ENCODE peak calls at places on chromosome 17, in ten cellular contexts. P is Caco-2; S is type B pancreatic cell; C is left ventricle myocardium inferior; K is neural crest cell; E is CD4-positive, alpha-beta T cell; X is BJ; Z is kidney epithelial cell; B is HL-60; V is mesothelial cell of epicardium. F is an unnamed sample.

GRCh38 chr17:47239663-47240374 is 13.8 kb upstream of the ITGB3 start:
- DNase-seq in P (no peak), S (no peak), C (peak; percentile 73), K (no peak), E (no peak), X (peak; percentile 85), Z (peak; percentile 100), B (peak; percentile 34), V (no peak), F (no peak)

GRCh38 chr17:4204190-4204589 is 59.6 kb downstream of the ANKFY1 start:
- DNase-seq in P (no peak), S (peak; percentile 20), C (no peak), K (no peak), E (no peak), X (no peak), Z (no peak), B (no peak), V (no peak), F (no peak)

GRCh38 chr17:3818786-3819185 is 17.8 kb upstream of the ITGAE start:
- DNase-seq in P (no peak), S (no peak), C (no peak), K (no peak), E (no peak), X (no peak), Z (no peak), B (no peak), V (no peak), F (no peak)

GRCh38 chr17:30234296-30234695 is 1.2 kb downstream of the SLC6A4 start:
- DNase-seq in P (no peak), S (no peak), C (no peak), K (no peak), E (no peak), X (no peak), Z (no peak), B (no peak), V (no peak), F (no peak)

GRCh38 chr17:34714475-34715410 is 135.4 kb downstream of the TMEM132E start:
- DNase-seq in P (no peak), S (peak; percentile 39), C (no peak), K (no peak), E (no peak), X (no peak), Z (no peak), B (no peak), V (no peak), F (no peak)

GRCh38 chr17:38550661-38551060 is 55.1 kb downstream of the SRCIN1 start:
- DNase-seq in P (no peak), S (no peak), C (peak; percentile 48), K (no peak), E (no peak), X (no peak), Z (no peak), B (no peak), V (no peak), F (no peak)

GRCh38 chr17:1077536-1078061 is 80.7 kb downstream of the TIMM22 start:
- DNase-seq in P (no peak), S (no peak), C (no peak), K (no peak), E (no peak), X (no peak), Z (no peak), B (no peak), V (no peak), F (no peak)

GRCh38 chr17:44970136-44970737 is 2.1 kb upstream of the C1QL1 start:
- DNase-seq in P (no peak), S (no peak), C (peak; percentile 38), K (peak; percentile 33), E (no peak), X (no peak), Z (no peak), B (no peak), V (no peak), F (no peak)

GRCh38 chr17:50240876-50241275 is 33.4 kb upstream of the TMEM92 start:
- DNase-seq in P (no peak), S (no peak), C (no peak), K (no peak), E (no peak), X (no peak), Z (no peak), B (no peak), V (no peak), F (no peak)

GRCh38 chr17:74457146-74457819 is 9.2 kb upstream of the CD300A start:
- DNase-seq in P (peak; percentile 69), S (no peak), C (peak; percentile 83), K (peak; percentile 78), E (peak; percentile 45), X (no peak), Z (no peak), B (peak; percentile 71), V (peak; percentile 84), F (peak; percentile 85)

GRCh38 chr17:72176902-72177660 is 56.3 kb downstream of the SOX9 start:
- DNase-seq in P (peak; percentile 43), S (no peak), C (no peak), K (no peak), E (no peak), X (peak; percentile 47), Z (no peak), B (no peak), V (no peak), F (no peak)

GRCh38 chr17:18959071-18959844 is 7.3 kb downstream of the SLC5A10 start:
- DNase-seq in P (no peak), S (no peak), C (no peak), K (no peak), E (no peak), X (no peak), Z (no peak), B (no peak), V (no peak), F (no peak)

GRCh38 chr17:38815576-38816193 is 9.4 kb downstream of the CWC25 start:
- DNase-seq in P (no peak), S (no peak), C (no peak), K (no peak), E (no peak), X (no peak), Z (peak; percentile 39), B (peak; percentile 13), V (no peak), F (no peak)

GRCh38 chr17:64702815-64703214 is 40.7 kb upstream of the SMURF2 start:
- DNase-seq in P (no peak), S (no peak), C (no peak), K (no peak), E (no peak), X (no peak), Z (no peak), B (no peak), V (no peak), F (no peak)

GRCh38 chr17:45277992-45278391 is 16.1 kb upstream of the SPATA32 start:
- DNase-seq in P (no peak), S (no peak), C (peak; percentile 47), K (no peak), E (no peak), X (no peak), Z (no peak), B (no peak), V (no peak), F (no peak)

GRCh38 chr17:320139-320538 is 32.5 kb downstream of the RPH3AL start:
- DNase-seq in P (no peak), S (no peak), C (no peak), K (no peak), E (no peak), X (no peak), Z (no peak), B (no peak), V (no peak), F (no peak)

GRCh38 chr17:38685485-38685884 is 10.7 kb upstream of the EPOP start:
- DNase-seq in P (no peak), S (no peak), C (peak; percentile 51), K (no peak), E (no peak), X (no peak), Z (no peak), B (no peak), V (no peak), F (no peak)

GRCh38 chr17:60540460-60540859 is 14.4 kb upstream of the APPBP2 start:
- DNase-seq in P (no peak), S (no peak), C (no peak), K (no peak), E (no peak), X (no peak), Z (no peak), B (no peak), V (no peak), F (no peak)
- TF ChIP-seq CTCF in P (no peak), S (no peak), C (no peak), K (no peak), E (no peak), X (no peak), Z (no peak), B (no peak), V (no peak), F (no peak)

GRCh38 chr17:9062399-9062902 is 41.1 kb downstream of the NTN1 start:
- DNase-seq in P (no peak), S (no peak), C (no peak), K (no peak), E (no peak), X (no peak), Z (no peak), B (no peak), V (no peak), F (no peak)
- TF ChIP-seq CTCF in P (no peak), S (no peak), C (no peak), K (no peak), E (no peak), X (no peak), Z (no peak), B (no peak), V (no peak), F (no peak)

DNA sequence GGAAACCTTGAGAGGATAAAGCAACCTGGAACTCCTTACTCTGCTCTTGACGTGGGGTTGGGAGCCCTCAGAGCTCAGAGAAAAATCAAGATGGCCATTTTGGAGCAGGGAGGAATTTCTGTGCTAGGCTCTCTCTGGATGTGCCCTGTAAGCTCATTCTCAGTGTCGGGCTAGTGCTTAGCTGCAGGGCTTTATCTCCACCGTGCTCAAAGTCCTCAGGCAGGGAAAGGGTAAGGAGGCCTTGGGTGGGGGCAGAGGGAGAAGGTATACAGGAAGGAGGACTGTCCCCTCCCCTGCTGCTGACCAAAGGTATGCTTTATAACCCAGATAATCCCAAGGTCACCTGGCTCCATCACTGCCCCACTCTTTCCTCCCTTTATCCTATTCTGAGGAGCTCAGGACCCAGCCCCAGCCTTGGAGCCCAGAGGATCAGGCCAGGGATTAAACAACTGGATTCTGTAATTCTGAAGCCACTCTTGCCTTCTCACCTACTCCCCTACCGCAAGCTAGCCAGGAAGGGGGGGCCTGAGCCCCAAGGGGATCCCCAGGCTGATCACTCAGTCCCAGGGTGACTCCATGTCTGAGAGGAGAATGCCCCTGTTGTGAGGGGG is 1.1 kb downstream of the DHRS11 start:
- DNase-seq in P (peak; percentile 87), S (peak; percentile 56), C (no peak), K (no peak), E (no peak), X (no peak), Z (no peak), B (no peak), V (peak; percentile 34), F (no peak)
- TF ChIP-seq CTCF in P (no peak), S (no peak), C (no peak), K (no peak), E (no peak), X (no peak), Z (no peak), B (no peak), V (no peak), F (no peak)

DNA sequence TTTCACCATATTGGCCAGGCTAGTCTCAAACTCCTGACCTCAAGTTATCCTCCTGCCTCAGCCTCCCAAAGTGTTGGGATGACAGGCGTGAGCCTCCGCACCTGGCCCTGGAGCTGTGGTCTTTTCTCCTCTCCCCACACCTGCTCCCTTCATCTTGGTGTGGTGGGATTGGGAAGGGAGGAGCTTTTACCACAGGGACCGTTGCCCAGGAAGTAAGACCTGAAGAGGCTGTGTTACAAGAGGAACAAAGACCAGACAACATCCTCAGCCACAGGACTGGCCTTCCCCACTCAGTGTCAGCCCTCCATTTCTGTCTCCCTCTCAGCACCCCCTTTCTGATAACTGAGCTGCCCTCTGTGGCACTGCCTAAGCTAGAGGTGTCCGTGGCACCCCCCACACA is 9.4 kb upstream of the C17orf113 start:
- DNase-seq in P (no peak), S (no peak), C (no peak), K (no peak), E (no peak), X (no peak), Z (no peak), B (no peak), V (no peak), F (no peak)
- TF ChIP-seq CTCF in P (no peak), S (no peak), C (no peak), K (no peak), E (no peak), X (no peak), Z (no peak), B (no peak), V (no peak), F (no peak)

F was measured in D721Med.